ENCODE peak calls at places on chromosomes 4 and X, in nine cellular contexts. Z is choroid plexus epithelial cell; X is activated T-cell treated with anti-CD3 and anti-CD28 coated beads for 1 hour; R is OCI-M1; F is nucleus accumbens; V is stimulated activated CD8-positive, alpha-beta memory T cell treated with anti-CD3 and anti-CD28 coated beads, Interleukin-12 subunit alpha, Interleukin-12 subunit beta, amount 100 ng/mL, for 4 hours; I is GDM1; T is NCI-H524; Q is mucosa of descending colon. C is an unnamed sample.

GRCh38 chr4:107279729-107280128 is 243.6 kb upstream of the DKK2 start:
- DNase-seq in T (no peak), V (no peak), Q (no peak), F (no peak), R (no peak), Z (peak; percentile 61), I (no peak), X (no peak), C (no peak)

GRCh38 chr4:187565416-187565815 is 430.2 kb upstream of the ZFP42 start:
- DNase-seq in V (no peak), X (no peak), F (no peak), Z (no peak), T (no peak), I (no peak), R (no peak), Q (no peak), C (no peak)

GRCh38 chr4:184397516-184398163 is 76.7 kb downstream of the IRF2 start:
- DNase-seq in F (no peak), Q (no peak), R (no peak), T (no peak), V (no peak), I (no peak), Z (no peak), X (no peak), C (no peak)

GRCh38 chrX:54894159-54894558 is 26.5 kb upstream of the TRO start:
- DNase-seq in Z (no peak), F (no peak), T (no peak), X (no peak), R (no peak), V (no peak), I (no peak), Q (no peak), C (no peak)

GRCh38 chr4:123746981-123747380 is 350.4 kb downstream of the SPRY1 start:
- DNase-seq in I (no peak), Z (peak; percentile 55), X (no peak), Q (no peak), F (no peak), T (no peak), R (peak; percentile 19), V (no peak), C (no peak)

GRCh38 chrX:153474718-153475117 is 4.3 kb upstream of the HAUS7 start:
- DNase-seq in X (peak; percentile 35), Z (peak; percentile 45), Q (peak; percentile 43), T (no peak), R (no peak), I (no peak), F (no peak), V (peak; percentile 44), C (no peak)

GRCh38 chr4:152193059-152193458 is 342.8 kb downstream of the FBXW7 start:
- DNase-seq in Q (no peak), V (no peak), X (no peak), F (no peak), T (no peak), I (no peak), Z (no peak), R (no peak), C (no peak)

GRCh38 chr4:29560452-29560851 is 1159.7 kb upstream of the PCDH7 start:
- DNase-seq in R (peak; percentile 62), F (no peak), T (peak; percentile 24), I (no peak), Z (no peak), X (no peak), V (no peak), Q (no peak), C (no peak)

GRCh38 chr4:66023061-66023460 is 352.8 kb upstream of the EPHA5 start:
- DNase-seq in Z (no peak), Q (no peak), T (no peak), I (no peak), V (no peak), X (no peak), F (no peak), R (no peak), C (no peak)

GRCh38 chrX:123835661-123836371 is 24.0 kb upstream of the XIAP start:
- DNase-seq in I (no peak), T (no peak), Q (no peak), R (no peak), X (no peak), F (no peak), V (no peak), Z (peak; percentile 55), C (no peak)

GRCh38 chrX:153777261-153778090 is 3.4 kb upstream of the SRPK3 start:
- DNase-seq in T (no peak), I (no peak), Z (no peak), F (no peak), X (no peak), Q (peak; percentile 6), R (no peak), V (no peak), C (no peak)

GRCh38 chr4:95142877-95143412 is 385.2 kb downstream of the BMPR1B start:
- DNase-seq in I (no peak), T (no peak), V (no peak), F (no peak), Q (no peak), Z (peak; percentile 39), X (no peak), R (peak; percentile 8), C (no peak)

GRCh38 chr4:6275898-6276563 is 6.4 kb downstream of the WFS1 start:
- DNase-seq in F (no peak), T (no peak), R (no peak), Q (no peak), I (no peak), V (no peak), X (no peak), Z (no peak), C (no peak)

GRCh38 chrX:67568769-67569168 is 24.9 kb downstream of the AR start:
- DNase-seq in Q (no peak), X (no peak), T (no peak), Z (no peak), V (no peak), I (no peak), R (no peak), F (no peak), C (no peak)

GRCh38 chrX:16558489-16558888 is 91.5 kb upstream of the S100G start:
- DNase-seq in R (no peak), F (no peak), T (no peak), I (no peak), Z (no peak), V (no peak), X (no peak), Q (no peak), C (no peak)

GRCh38 chr4:92299152-92299551 is 4.6 kb upstream of the GRID2 start:
- DNase-seq in F (no peak), V (no peak), R (peak; percentile 34), Q (no peak), I (no peak), Z (peak; percentile 42), T (no peak), X (no peak), C (no peak)

GRCh38 chr4:152810715-152811287 is 31.0 kb downstream of the ARFIP1 start:
- DNase-seq in I (no peak), T (no peak), X (no peak), V (no peak), Z (no peak), R (no peak), F (no peak), Q (no peak), C (no peak)

GRCh38 chr4:141254326-141254725 is 33.6 kb downstream of the ZNF330 start:
- DNase-seq in I (no peak), Q (no peak), V (no peak), F (no peak), R (no peak), Z (no peak), X (no peak), T (no peak), C (no peak)

GRCh38 chr4:51890760-51891159 is 47.8 kb downstream of the DCUN1D4 start:
- DNase-seq in V (no peak), R (no peak), T (no peak), F (no peak), I (no peak), Z (no peak), X (no peak), Q (no peak), C (no peak)

GRCh38 chr4:102321260-102321991 is 23.9 kb downstream of the SLC39A8 start:
- DNase-seq in Q (no peak), Z (no peak), I (no peak), V (no peak), F (no peak), R (no peak), T (no peak), X (no peak), C (no peak)

GRCh38 chrX:105765691-105766090 is 56.6 kb upstream of the NRK start:
- DNase-seq in V (no peak), F (no peak), Z (peak; percentile 4), X (no peak), R (no peak), T (no peak), Q (no peak), I (no peak), C (no peak)

GRCh38 chr4:154757713-154758112 is 13.9 kb downstream of the LRAT start:
- DNase-seq in I (no peak), R (no peak), V (no peak), Q (no peak), Z (no peak), X (no peak), T (no peak), F (no peak), C (no peak)

GRCh38 chr4:44056721-44057151 is 391.9 kb downstream of the KCTD8 start:
- DNase-seq in V (no peak), I (no peak), F (no peak), X (no peak), R (no peak), T (no peak), Z (no peak), Q (no peak), C (no peak)

GRCh38 chr4:83067058-83067639 is 32.2 kb downstream of the COPS4 start:
- DNase-seq in Q (no peak), T (no peak), F (no peak), X (no peak), V (no peak), Z (no peak), I (no peak), R (no peak), C (no peak)

GRCh38 chrX:50723006-50723405 is 91.0 kb downstream of the SHROOM4 start:
- DNase-seq in Q (no peak), I (no peak), F (no peak), V (no peak), X (no peak), R (no peak), Z (peak; percentile 22), T (no peak), C (no peak)

GRCh38 chr4:8182858-8183725 is 16.0 kb upstream of the SH3TC1 start:
- DNase-seq in Z (peak; percentile 94), R (peak; percentile 5), V (no peak), I (no peak), F (no peak), X (no peak), T (no peak), Q (peak; percentile 96), C (no peak)

GRCh38 chr4:87121332-87122065 is 98.9 kb downstream of the KLHL8 start:
- DNase-seq in X (no peak), R (no peak), I (no peak), Q (no peak), Z (no peak), V (no peak), T (no peak), F (no peak), C (no peak)

GRCh38 chr4:52852041-52852440 is 10.1 kb upstream of the RASL11B start:
- DNase-seq in R (no peak), T (no peak), X (no peak), F (no peak), V (no peak), Q (no peak), I (no peak), Z (no peak), C (no peak)

GRCh38 chr4:153113061-153113837 is 91.0 kb upstream of the TRIM2 start:
- DNase-seq in F (no peak), Q (no peak), R (peak; percentile 24), X (no peak), I (peak; percentile 9), V (no peak), T (no peak), Z (peak; percentile 42), C (no peak)

GRCh38 chr4:43607827-43608461 is 715.4 kb downstream of the GRXCR1 start:
- DNase-seq in R (no peak), Z (no peak), V (no peak), Q (no peak), I (no peak), F (no peak), X (no peak), T (no peak), C (no peak)

GRCh38 chr4:26568446-26568994 is 15.4 kb upstream of the TBC1D19 start:
- DNase-seq in F (no peak), X (no peak), Z (peak; percentile 82), Q (no peak), T (no peak), I (no peak), V (no peak), R (peak; percentile 59), C (peak; percentile 69)

C was measured in HFF-Myc.